ENCODE peak calls at places on chromosomes 2 and 18, in eight cellular contexts. L is neural progenitor cell, A is hepatocyte, S is SK-N-SH, M is kidney, K is tibial artery, N is Caco-2, V is IMR-90. Z is an unnamed sample.

GRCh38 chr2:217790681-217791392 is 212.0 kb downstream of the TNS1 start:
- DNase-seq in N (no peak), V (peak), A (peak), K (peak), M (no peak), S (peak), L (no peak), Z (peak)

GRCh38 chr2:196123679-196124373 is 47.6 kb downstream of the STK17B start:
- DNase-seq in V (peak), L (no peak), N (no peak), S (no peak), K (no peak), A (peak), M (no peak), Z (peak)

GRCh38 chr2:85690932-85691331 is 3.2 kb upstream of the GNLY start:
- DNase-seq in K (no peak), S (no peak), L (no peak), V (no peak), M (no peak), A (no peak), N (no peak), Z (no peak)

GRCh38 chr2:8116661-8117060 is 565.2 kb upstream of the ID2 start:
- DNase-seq in S (no peak), A (no peak), K (no peak), M (no peak), L (no peak), N (no peak), V (no peak), Z (no peak)

GRCh38 chr2:128232965-128233789 is 85.5 kb downstream of the HS6ST1 start:
- DNase-seq in K (peak), V (peak), A (peak), L (peak), M (peak), N (peak), S (peak), Z (peak)

GRCh38 chr18:23538870-23539269 is 35.6 kb downstream of the RMC1 start:
- DNase-seq in L (no peak), N (no peak), K (no peak), A (no peak), S (no peak), M (no peak), V (peak), Z (no peak)

GRCh38 chr2:214035921-214036320 is 374.9 kb upstream of the VWC2L start:
- DNase-seq in M (no peak), K (no peak), V (no peak), L (no peak), N (no peak), S (no peak), A (no peak), Z (no peak)

GRCh38 chr2:7847321-7847720 is 834.5 kb upstream of the ID2 start:
- DNase-seq in V (peak), L (no peak), N (no peak), K (no peak), M (no peak), A (no peak), S (no peak), Z (no peak)

GRCh38 chr18:8812631-8813030 is 107.3 kb downstream of the MTCL1 start:
- DNase-seq in M (no peak), S (no peak), K (no peak), L (no peak), V (peak), A (no peak), N (no peak), Z (peak)

GRCh38 chr18:60413944-60414547 is 41.5 kb upstream of the MC4R start:
- DNase-seq in N (peak), L (peak), M (no peak), S (no peak), V (peak), A (peak), K (no peak), Z (peak)

GRCh38 chr18:35223797-35224196 is 17.0 kb upstream of the ZNF397 start:
- DNase-seq in L (no peak), A (no peak), S (no peak), V (no peak), M (no peak), N (no peak), K (no peak), Z (no peak)

GRCh38 chr2:81242502-81242901 is 938.0 kb upstream of the LRRTM1 start:
- DNase-seq in A (no peak), N (no peak), M (no peak), S (no peak), L (no peak), V (no peak), K (no peak), Z (no peak)

GRCh38 chr2:216758431-216759155 is 63.2 kb upstream of the IGFBP5 start:
- DNase-seq in K (no peak), S (no peak), L (peak), M (no peak), N (no peak), V (no peak), A (no peak), Z (no peak)

GRCh38 chr2:199696048-199696447 is 154.9 kb downstream of the FTCDNL1 start:
- DNase-seq in A (no peak), N (no peak), M (no peak), L (no peak), S (no peak), K (no peak), V (no peak), Z (no peak)

GRCh38 chr2:108436976-108437375 is 12.0 kb upstream of the GCC2 start:
- DNase-seq in L (no peak), S (no peak), A (no peak), V (no peak), N (no peak), K (no peak), M (no peak), Z (no peak)

GRCh38 chr2:233912799-233913423 is 4.3 kb upstream of the TRPM8 start:
- DNase-seq in N (peak), M (no peak), A (peak), L (peak), K (no peak), V (peak), S (no peak), Z (peak)

GRCh38 chr2:8676915-8677645 is 4.8 kb upstream of the ID2 start:
- DNase-seq in A (peak), M (no peak), S (peak), V (peak), N (no peak), K (peak), L (peak), Z (no peak)

GRCh38 chr2:33435518-33435917 is 40.9 kb upstream of the RASGRP3 start:
- DNase-seq in A (no peak), L (no peak), S (no peak), V (no peak), M (no peak), N (no peak), K (no peak), Z (no peak)

GRCh38 chr18:77116201-77117080 is 16.1 kb downstream of the MBP start:
- DNase-seq in K (no peak), M (peak), L (no peak), V (no peak), A (no peak), S (no peak), N (no peak), Z (no peak)

GRCh38 chr2:12089496-12089895 is 343.1 kb downstream of the LPIN1 start:
- DNase-seq in N (no peak), M (no peak), S (no peak), V (no peak), A (no peak), L (no peak), K (no peak), Z (no peak)

GRCh38 chr2:168712053-168712452 is 90.4 kb upstream of the NOSTRIN start:
- DNase-seq in N (no peak), L (peak), A (no peak), V (no peak), S (no peak), M (no peak), K (no peak), Z (peak)
- TF ChIP-seq CTCF in N (peak), L (peak), A (no peak), V (no peak), S (no peak), M (no peak), K (no peak), Z (peak)

DNA sequence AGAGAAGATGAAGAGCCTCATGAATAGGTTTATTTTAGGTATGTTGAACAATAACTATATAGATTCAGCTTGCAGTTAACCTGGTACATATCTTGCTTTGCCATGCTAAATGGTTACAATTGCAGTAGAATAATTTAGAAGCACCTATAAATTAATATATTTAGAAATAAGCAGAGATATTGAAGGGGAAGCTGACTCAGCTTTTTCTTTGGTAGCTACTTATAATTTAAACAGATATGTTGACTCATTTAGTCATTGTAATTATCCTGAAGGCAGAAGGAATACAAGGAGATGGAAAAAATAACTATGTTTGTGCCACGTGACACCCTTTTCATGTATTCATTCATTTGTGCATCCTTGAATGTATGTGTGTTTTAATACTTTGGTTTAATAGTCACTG is 755.5 kb downstream of the SUCLG1 start:
- DNase-seq in V (no peak), A (no peak), S (no peak), K (no peak), L (no peak), M (no peak), N (no peak), Z (no peak)
- H3K4me3 ChIP-seq in V (no peak), A (no peak), S (no peak), K (no peak), L (no peak), M (no peak), N (no peak), Z (no peak)

GRCh38 chr2:181313845-181314244 is 143.3 kb upstream of the ITGA4 start:
- DNase-seq in K (no peak), V (no peak), L (no peak), N (no peak), S (no peak), M (no peak), A (no peak), Z (no peak)

GRCh38 chr2:181319291-181319690 is 137.9 kb upstream of the ITGA4 start:
- DNase-seq in N (no peak), S (no peak), K (no peak), M (no peak), L (no peak), V (no peak), A (no peak), Z (peak)

GRCh38 chr2:181320638-181321037 is 136.5 kb upstream of the ITGA4 start:
- DNase-seq in S (no peak), N (no peak), L (no peak), V (no peak), A (no peak), M (no peak), K (no peak), Z (no peak)

GRCh38 chr2:181318504-181319280 is 138.5 kb upstream of the ITGA4 start:
- DNase-seq in S (no peak), M (no peak), V (no peak), K (no peak), A (no peak), L (peak), N (no peak), Z (no peak)

DNA sequence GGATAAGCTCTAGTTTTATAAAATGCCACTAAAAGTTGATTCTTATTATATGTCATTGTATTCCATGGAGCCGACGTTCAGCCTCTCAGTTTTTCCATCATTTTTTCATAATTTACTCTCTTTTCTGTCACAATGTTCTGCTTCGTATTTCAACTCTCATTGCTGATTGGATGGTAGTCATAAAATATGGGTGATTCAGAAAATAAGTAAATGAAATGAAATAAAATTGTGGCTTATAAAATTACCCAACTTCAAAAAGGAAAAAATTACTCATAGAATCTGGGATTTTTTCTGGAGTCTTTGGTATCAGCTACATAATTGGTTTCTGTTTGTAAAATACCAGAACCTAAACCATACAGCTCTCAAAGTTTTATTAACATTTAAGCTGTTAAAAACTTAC is 139.7 kb upstream of the ITGA4 start:
- DNase-seq in N (no peak), V (no peak), K (no peak), L (no peak), M (no peak), A (no peak), S (no peak), Z (peak)
- TF ChIP-seq CTCF in N (no peak), V (no peak), K (no peak), L (no peak), M (no peak), A (no peak), S (no peak), Z (no peak)

GRCh38 chr2:28681216-28681981 is 70.2 kb upstream of the PPP1CB start:
- DNase-seq in S (no peak), K (no peak), V (peak), N (no peak), A (no peak), L (no peak), M (peak), Z (peak)
- H3K4me3 ChIP-seq in S (no peak), K (no peak), V (no peak), N (no peak), A (no peak), L (no peak), M (no peak), Z (no peak)

GRCh38 chr18:75173125-75173432 is 35.9 kb downstream of the PTGR3 start:
- DNase-seq in A (peak), L (peak), V (peak), M (no peak), N (no peak), S (no peak), K (no peak), Z (peak)
- TF ChIP-seq CTCF in A (peak), L (peak), V (no peak), M (no peak), N (no peak), S (no peak), K (no peak), Z (peak)

DNA sequence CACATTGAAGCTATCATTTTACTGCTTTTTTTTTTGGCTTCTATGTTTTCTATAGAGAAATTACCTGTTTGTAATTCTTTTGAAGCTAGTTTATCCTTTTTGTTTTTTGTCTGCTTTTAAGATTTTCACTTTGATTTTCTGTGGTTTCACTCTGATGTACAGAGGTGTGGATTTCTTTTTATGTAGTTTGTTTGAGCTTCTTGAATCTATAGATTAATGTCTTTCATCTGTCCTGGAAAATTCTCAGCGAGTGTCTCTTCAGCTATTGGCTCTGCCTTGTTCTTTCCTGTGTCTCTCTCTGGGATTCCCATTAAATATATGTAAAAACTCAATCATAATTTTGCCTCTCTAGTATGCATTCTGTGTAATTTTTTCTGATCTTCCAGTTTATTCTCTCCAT is 8.4 kb downstream of the POLE4 start:
- DNase-seq in A (no peak), S (no peak), V (no peak), N (no peak), K (no peak), M (no peak), L (no peak), Z (no peak)
- H3K4me3 ChIP-seq in A (no peak), S (no peak), V (no peak), N (no peak), K (no peak), M (no peak), L (no peak), Z (no peak)

DNA sequence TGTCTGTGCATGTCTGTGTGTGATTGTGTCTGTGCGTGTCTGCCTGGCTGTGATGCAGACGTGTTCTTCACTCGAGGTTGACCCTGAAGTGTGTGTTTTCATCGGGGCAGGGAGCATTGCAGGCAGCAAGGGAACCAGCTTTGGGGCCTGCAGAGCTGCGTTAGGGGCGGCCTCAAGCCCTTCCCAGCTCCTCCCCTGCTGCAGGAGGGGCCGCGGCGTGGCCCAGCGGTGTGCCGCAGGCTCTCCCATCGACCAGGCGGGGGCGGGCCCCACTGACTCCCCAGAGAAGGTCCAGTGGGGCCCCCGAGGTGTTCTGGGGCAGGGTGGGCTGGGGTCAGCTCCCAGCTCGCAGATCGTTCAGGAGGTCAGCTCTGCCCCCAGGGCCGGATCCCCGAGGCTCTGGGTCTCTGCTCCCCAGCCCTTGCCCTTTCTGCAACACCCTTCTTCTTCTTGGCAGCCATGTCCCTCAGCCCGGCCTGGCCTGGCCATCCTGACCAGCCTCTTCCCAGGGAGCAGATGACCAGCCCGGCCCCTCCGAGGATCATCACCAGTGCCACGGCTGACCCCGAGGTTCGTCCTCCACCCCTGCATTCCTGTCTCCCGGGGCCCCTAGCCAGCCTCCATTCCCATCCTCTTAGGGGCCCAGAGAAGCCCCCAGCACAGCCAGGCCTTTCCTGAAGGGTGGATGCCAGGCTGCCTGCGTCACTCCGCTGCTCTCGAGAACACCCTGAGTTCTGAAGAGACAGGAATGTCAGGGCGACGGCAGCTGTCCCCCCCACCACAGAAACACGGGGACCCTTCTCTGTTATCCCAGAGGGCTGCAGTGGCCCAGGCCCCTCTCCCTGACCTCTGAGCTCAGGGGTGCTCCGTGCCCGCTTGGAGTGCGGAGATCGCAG is 11.1 kb upstream of the KLHL30 start:
- DNase-seq in K (no peak), V (peak), A (no peak), M (peak), S (no peak), L (peak), N (no peak), Z (peak)
- TF ChIP-seq CTCF in K (no peak), V (no peak), A (no peak), M (no peak), S (no peak), L (no peak), N (no peak), Z (no peak)

GRCh38 chr18:26551217-26551708 is 2.9 kb upstream of the KCTD1 start:
- DNase-seq in L (no peak), N (no peak), V (no peak), K (no peak), A (no peak), M (no peak), S (no peak), Z (no peak)
- H3K4me3 ChIP-seq in L (peak), N (peak), V (no peak), K (peak), A (no peak), M (peak), S (no peak), Z (no peak)